ENCODE peak calls at places on chromosomes 7 and 10, in six cellular contexts. Q, C, G, H, J and I are unnamed samples. For H3K79me2, the result is how much of the 10 kb centered on the place peaks cover.

GRCh38 chr7:71615017-71615416 is 483.1 kb downstream of the GALNT17 start:
- DNase-seq in C (no peak), J (no peak), H (no peak), Q (no peak), G (no peak), I (no peak)

GRCh38 chr7:94250124-94250523 is 144.6 kb upstream of the COL1A2 start:
- DNase-seq in Q (no peak), G (no peak), C (peak), H (peak), J (no peak), I (no peak)

GRCh38 chr7:80330434-80330833 is 181.4 kb downstream of the GNAT3 start:
- DNase-seq in J (no peak), Q (no peak), H (peak), G (no peak), C (peak), I (no peak)

GRCh38 chr7:158406364-158406763 is 181.3 kb downstream of the PTPRN2 start:
- DNase-seq in C (no peak), Q (no peak), J (peak), H (no peak), G (no peak), I (no peak)

GRCh38 chr10:12628153-12628552 is 278.8 kb downstream of the CAMK1D start:
- DNase-seq in G (no peak), C (no peak), J (no peak), Q (no peak), H (no peak), I (no peak)

GRCh38 chr7:32905175-32905662 is 13.7 kb upstream of the KBTBD2 start:
- DNase-seq in G (no peak), Q (peak), H (peak), C (peak), J (peak), I (no peak)

GRCh38 chr10:74987339-74988054 is 124.0 kb upstream of the SAMD8 start:
- DNase-seq in J (no peak), H (peak), G (no peak), Q (no peak), C (no peak), I (no peak)

GRCh38 chr10:131841131-131841661 is 59.6 kb upstream of the PPP2R2D start:
- DNase-seq in J (no peak), G (no peak), C (no peak), Q (no peak), H (no peak), I (no peak)

GRCh38 chr7:73986158-73986631 is 41.8 kb upstream of the ELN start:
- DNase-seq in H (no peak), J (peak), C (no peak), Q (no peak), G (no peak), I (no peak)

GRCh38 chr7:88789480-88790064 is 6.0 kb downstream of the TEX47 start:
- DNase-seq in G (peak), C (peak), J (peak), H (peak), Q (peak), I (peak)

GRCh38 chr10:69772933-69773704 is 28.6 kb upstream of the COL13A1 start:
- DNase-seq in G (no peak), C (no peak), H (no peak), Q (no peak), J (no peak), I (no peak)

DNA sequence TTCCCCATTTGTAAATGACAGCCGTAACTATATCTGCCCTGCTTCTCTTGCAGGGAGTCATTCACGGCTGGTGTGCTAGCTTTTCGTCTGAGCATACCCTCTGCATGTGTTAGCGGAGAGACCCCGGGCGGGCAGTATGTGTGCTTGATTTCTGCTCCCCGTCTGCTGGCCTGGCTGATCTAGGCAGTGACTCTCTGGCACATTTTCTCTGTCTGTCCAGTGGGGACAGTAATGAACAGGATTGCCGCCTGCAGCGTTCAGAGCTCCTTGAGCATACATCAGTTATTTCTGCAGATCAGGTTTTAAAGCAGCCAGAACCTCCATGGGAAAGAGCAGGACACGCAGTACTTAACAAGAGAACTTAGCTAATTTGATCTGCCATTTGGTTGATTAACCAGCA is 242.5 kb downstream of the CELF2 start:
- DNase-seq in H (no peak), J (no peak), C (no peak), Q (no peak), G (no peak), I (peak)
- H3K79me2 ChIP-seq in H (under half), J (under half), C (under half), Q (under half), G (under half), I (under half)

DNA sequence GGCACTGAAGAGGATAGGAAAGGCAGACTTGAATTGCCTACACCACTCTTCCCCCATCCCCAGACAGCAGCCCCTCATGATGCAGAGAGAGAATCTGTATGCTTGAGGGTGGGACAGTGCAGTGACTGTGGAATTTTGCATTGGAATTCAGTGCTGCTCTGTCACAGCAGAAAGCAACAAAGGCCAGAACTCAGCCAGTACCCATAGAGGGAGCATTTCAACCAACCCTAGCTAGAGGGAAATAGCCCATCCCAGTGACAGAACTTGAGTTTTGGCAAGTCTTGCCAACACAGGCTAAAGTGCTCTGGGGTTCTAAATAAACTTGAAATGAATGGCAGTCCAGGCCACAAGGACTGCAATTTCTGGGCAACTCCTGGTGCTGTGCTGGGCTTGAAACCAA is 80.4 kb downstream of the TES start:
- DNase-seq in J (no peak), Q (no peak), C (no peak), G (no peak), H (no peak), I (no peak)
- H3K79me2 ChIP-seq in J (under half), Q (under half), C (under half), G (under half), H (under half), I (under half)

GRCh38 chr10:125084191-125085186 is 75.9 kb downstream of the CTBP2 start:
- DNase-seq in H (peak), G (peak), Q (peak), C (peak), J (peak), I (no peak)

GRCh38 chr10:125083576-125083920 is 76.8 kb downstream of the CTBP2 start:
- DNase-seq in H (peak), Q (no peak), J (no peak), G (no peak), C (peak), I (no peak)

GRCh38 chr10:125080984-125081383 is 79.4 kb downstream of the CTBP2 start:
- DNase-seq in H (no peak), Q (peak), J (no peak), C (no peak), G (no peak), I (no peak)

GRCh38 chr10:125081931-125082330 is 78.4 kb downstream of the CTBP2 start:
- DNase-seq in Q (no peak), H (no peak), J (no peak), C (no peak), G (no peak), I (no peak)

GRCh38 chr10:125082881-125083575 is 77.3 kb downstream of the CTBP2 start:
- DNase-seq in C (no peak), J (no peak), H (no peak), Q (no peak), G (no peak), I (no peak)
- H3K79me2 ChIP-seq in C (half or more), J (half or more), H (half or more), Q (under half), G (half or more), I (under half)

GRCh38 chr7:105241198-105241597 is 147.5 kb downstream of the SRPK2 start:
- DNase-seq in Q (no peak), J (no peak), C (no peak), H (no peak), G (no peak), I (no peak)

GRCh38 chr7:105234886-105235285 is 153.8 kb downstream of the SRPK2 start:
- DNase-seq in C (no peak), G (no peak), Q (no peak), H (no peak), J (no peak), I (no peak)

GRCh38 chr7:105238198-105238765 is 150.4 kb downstream of the SRPK2 start:
- DNase-seq in C (no peak), G (no peak), H (no peak), Q (no peak), J (no peak), I (no peak)
- H3K79me2 ChIP-seq in C (under half), G (half or more), H (half or more), Q (under half), J (half or more), I (under half)

GRCh38 chr7:1770331-1770730 is 100.3 kb downstream of the ELFN1 start:
- DNase-seq in J (no peak), G (no peak), Q (no peak), C (no peak), H (no peak), I (no peak)

GRCh38 chr7:1769286-1770200 is 99.5 kb downstream of the ELFN1 start:
- DNase-seq in G (no peak), J (no peak), Q (no peak), C (no peak), H (no peak), I (no peak)

GRCh38 chr7:1768835-1769234 is 98.8 kb downstream of the ELFN1 start:
- DNase-seq in G (peak), C (no peak), H (no peak), J (no peak), Q (peak), I (peak)

GRCh38 chr7:1765336-1765735 is 95.3 kb downstream of the ELFN1 start:
- DNase-seq in G (no peak), H (no peak), C (no peak), Q (no peak), J (no peak), I (no peak)

GRCh38 chr7:1767524-1767923 is 97.4 kb downstream of the ELFN1 start:
- DNase-seq in J (no peak), H (no peak), G (no peak), C (no peak), Q (peak), I (peak)
- H3K79me2 ChIP-seq in J (under half), H (under half), G (under half), C (under half), Q (under half), I (under half)

GRCh38 chr10:25575343-25575742 is 358.7 kb upstream of the MYO3A start:
- DNase-seq in Q (no peak), J (no peak), H (no peak), C (no peak), G (no peak), I (no peak)
- H3K79me2 ChIP-seq in Q (under half), J (under half), H (under half), C (under half), G (under half), I (under half)

GRCh38 chr7:137903382-137904169 is 56.8 kb upstream of the DGKI start:
- DNase-seq in Q (peak), C (peak), H (peak), J (peak), G (peak), I (peak)
- H3K79me2 ChIP-seq in Q (under half), C (under half), H (under half), J (under half), G (under half), I (under half)

GRCh38 chr10:110069502-110069982 is 61.8 kb downstream of the ADD3 start:
- DNase-seq in J (no peak), C (peak), G (no peak), Q (no peak), H (peak), I (peak)
- H3K79me2 ChIP-seq in J (half or more), C (under half), G (under half), Q (under half), H (under half), I (under half)

GRCh38 chr10:68601490-68602265 is 41.5 kb downstream of the TET1 start:
- DNase-seq in J (no peak), H (no peak), C (no peak), G (no peak), Q (no peak), I (peak)
- H3K79me2 ChIP-seq in J (under half), H (under half), C (under half), G (under half), Q (under half), I (under half)